ENCODE peak calls at places on chromosomes 3 and 15, in five cellular contexts. One of them, this sample, is unnamed.

GRCh38 chr3:195247863-195248189 is 23.1 kb downstream of the XXYLT1 start:
- DNase-seq in pancreas: no peak
- DNase-seq in AG09319: no peak
- DNase-seq in HCT116: no peak
- DNase-seq in fibroblast of lung: no peak
- DNase-seq in this sample: no peak

GRCh38 chr3:195542691-195543641 is at the start of gene PPP1R2:
- DNase-seq in fibroblast of lung: peak; percentile 80
- DNase-seq in HCT116: peak; percentile 83
- DNase-seq in pancreas: peak; percentile 96
- DNase-seq in AG09319: peak; percentile 74
- DNase-seq in this sample: peak; percentile 75

GRCh38 chr15:44066211-44066827 is 128.8 kb downstream of the FRMD5 start:
- DNase-seq in AG09319: peak; percentile 23
- DNase-seq in HCT116: peak; percentile 68
- DNase-seq in pancreas: peak; percentile 35
- DNase-seq in fibroblast of lung: peak; percentile 40
- DNase-seq in this sample: peak; percentile 34

GRCh38 chr3:52670621-52671521 is 14.8 kb downstream of the PBRM1 start:
- DNase-seq in pancreas: no peak
- DNase-seq in fibroblast of lung: peak; percentile 100
- DNase-seq in AG09319: peak; percentile 99
- DNase-seq in HCT116: peak; percentile 96
- DNase-seq in this sample: peak; percentile 99

GRCh38 chr3:53102601-53103147 is 27.6 kb downstream of the RFT1 start:
- DNase-seq in AG09319: no peak
- DNase-seq in pancreas: no peak
- DNase-seq in fibroblast of lung: no peak
- DNase-seq in HCT116: no peak
- DNase-seq in this sample: no peak

GRCh38 chr15:38685686-38686339 is 121.2 kb upstream of the RASGRP1 start:
- DNase-seq in AG09319: no peak
- DNase-seq in HCT116: no peak
- DNase-seq in fibroblast of lung: no peak
- DNase-seq in pancreas: no peak
- DNase-seq in this sample: no peak

GRCh38 chr3:183536238-183536880 is 19.1 kb downstream of the KLHL6 start:
- DNase-seq in AG09319: no peak
- DNase-seq in fibroblast of lung: no peak
- DNase-seq in pancreas: no peak
- DNase-seq in HCT116: no peak
- DNase-seq in this sample: no peak

GRCh38 chr3:197505796-197506553 is 49.8 kb downstream of the BDH1 start:
- DNase-seq in AG09319: no peak
- DNase-seq in pancreas: no peak
- DNase-seq in fibroblast of lung: no peak
- DNase-seq in HCT116: no peak
- DNase-seq in this sample: no peak

GRCh38 chr3:54822206-54822605 is 105.7 kb downstream of the LRTM1 start:
- DNase-seq in pancreas: no peak
- DNase-seq in fibroblast of lung: peak; percentile 72
- DNase-seq in HCT116: no peak
- DNase-seq in AG09319: peak; percentile 73
- DNase-seq in this sample: peak; percentile 66

GRCh38 chr15:81023483-81024264 is 23.0 kb downstream of the TLNRD1 start:
- DNase-seq in AG09319: peak; percentile 39
- DNase-seq in pancreas: no peak
- DNase-seq in fibroblast of lung: peak; percentile 69
- DNase-seq in HCT116: no peak
- DNase-seq in this sample: no peak

GRCh38 chr3:112610121-112610520 is 30.8 kb downstream of the CCDC80 start:
- DNase-seq in pancreas: no peak
- DNase-seq in AG09319: no peak
- DNase-seq in HCT116: no peak
- DNase-seq in fibroblast of lung: peak; percentile 85
- DNase-seq in this sample: peak; percentile 80

GRCh38 chr3:11835028-11835639 is 11.6 kb downstream of the TAMM41 start:
- DNase-seq in pancreas: no peak
- DNase-seq in fibroblast of lung: peak; percentile 11
- DNase-seq in AG09319: no peak
- DNase-seq in HCT116: no peak
- DNase-seq in this sample: no peak
- TF ChIP-seq CTCF in pancreas: peak; percentile 18
- TF ChIP-seq CTCF in fibroblast of lung: no peak
- TF ChIP-seq CTCF in AG09319: peak; percentile 41
- TF ChIP-seq CTCF in HCT116: peak; percentile 45
- TF ChIP-seq CTCF in this sample: peak; percentile 19

GRCh38 chr15:89400121-89400996 is 65.7 kb upstream of the POLG start:
- DNase-seq in fibroblast of lung: no peak
- DNase-seq in pancreas: no peak
- DNase-seq in AG09319: no peak
- DNase-seq in HCT116: no peak
- DNase-seq in this sample: no peak

GRCh38 chr15:89399070-89399389 is 64.4 kb upstream of the POLG start:
- DNase-seq in fibroblast of lung: no peak
- DNase-seq in AG09319: no peak
- DNase-seq in HCT116: no peak
- DNase-seq in pancreas: no peak
- DNase-seq in this sample: no peak

GRCh38 chr15:89400997-89401590 is 66.5 kb upstream of the POLG start:
- DNase-seq in pancreas: no peak
- DNase-seq in HCT116: no peak
- DNase-seq in fibroblast of lung: no peak
- DNase-seq in AG09319: no peak
- DNase-seq in this sample: no peak

GRCh38 chr15:89397653-89398023 is 63.0 kb upstream of the POLG start:
- DNase-seq in pancreas: no peak
- DNase-seq in AG09319: no peak
- DNase-seq in HCT116: no peak
- DNase-seq in fibroblast of lung: no peak
- DNase-seq in this sample: no peak

GRCh38 chr15:89399390-89400120 is 64.9 kb upstream of the POLG start:
- DNase-seq in fibroblast of lung: peak; percentile 11
- DNase-seq in AG09319: no peak
- DNase-seq in pancreas: peak; percentile 38
- DNase-seq in HCT116: no peak
- DNase-seq in this sample: no peak
- TF ChIP-seq CTCF in fibroblast of lung: peak; percentile 40
- TF ChIP-seq CTCF in AG09319: peak; percentile 39
- TF ChIP-seq CTCF in pancreas: no peak
- TF ChIP-seq CTCF in HCT116: no peak
- TF ChIP-seq CTCF in this sample: peak; percentile 41

GRCh38 chr3:12536423-12536822 is 8.9 kb downstream of the MKRN2OS start:
- DNase-seq in pancreas: no peak
- DNase-seq in HCT116: no peak
- DNase-seq in AG09319: no peak
- DNase-seq in fibroblast of lung: no peak
- DNase-seq in this sample: no peak
- TF ChIP-seq CTCF in pancreas: no peak
- TF ChIP-seq CTCF in HCT116: no peak
- TF ChIP-seq CTCF in AG09319: peak; percentile 25
- TF ChIP-seq CTCF in fibroblast of lung: peak; percentile 24
- TF ChIP-seq CTCF in this sample: peak; percentile 42

DNA sequence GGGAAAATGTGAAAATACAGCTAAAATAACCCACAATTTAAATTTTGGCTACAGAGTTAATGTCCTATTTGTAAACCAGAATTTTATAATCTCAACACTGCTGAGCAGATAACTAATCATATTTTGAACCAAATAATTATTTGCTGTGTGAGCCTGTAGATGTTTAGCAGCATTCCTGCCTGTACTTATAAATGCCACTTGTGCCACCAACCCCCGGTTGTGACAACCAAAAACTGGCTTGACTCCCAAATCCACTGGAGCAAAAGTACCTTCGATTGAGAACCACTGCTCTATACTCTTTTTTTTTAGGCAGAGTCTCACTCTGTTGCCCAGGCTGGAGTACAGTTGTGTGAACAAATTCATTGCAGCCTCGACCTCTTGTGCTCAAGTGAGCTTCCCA is 78.5 kb downstream of the CNTN6 start:
- DNase-seq in AG09319: no peak
- DNase-seq in pancreas: no peak
- DNase-seq in fibroblast of lung: no peak
- DNase-seq in HCT116: no peak
- DNase-seq in this sample: no peak
- TF ChIP-seq CTCF in AG09319: no peak
- TF ChIP-seq CTCF in pancreas: no peak
- TF ChIP-seq CTCF in fibroblast of lung: no peak
- TF ChIP-seq CTCF in HCT116: no peak
- TF ChIP-seq CTCF in this sample: no peak

GRCh38 chr3:38842266-38842965 is 26.4 kb upstream of the SCN10A start:
- DNase-seq in fibroblast of lung: no peak
- DNase-seq in HCT116: no peak
- DNase-seq in AG09319: no peak
- DNase-seq in pancreas: no peak
- DNase-seq in this sample: no peak

GRCh38 chr3:38840987-38841386 is 25.0 kb upstream of the SCN10A start:
- DNase-seq in pancreas: no peak
- DNase-seq in AG09319: no peak
- DNase-seq in HCT116: no peak
- DNase-seq in fibroblast of lung: no peak
- DNase-seq in this sample: no peak

GRCh38 chr3:38843898-38844297 is 27.9 kb upstream of the SCN10A start:
- DNase-seq in pancreas: no peak
- DNase-seq in AG09319: peak; percentile 37
- DNase-seq in HCT116: peak; percentile 60
- DNase-seq in fibroblast of lung: peak; percentile 44
- DNase-seq in this sample: peak; percentile 48
- TF ChIP-seq CTCF in pancreas: no peak
- TF ChIP-seq CTCF in AG09319: peak; percentile 70
- TF ChIP-seq CTCF in HCT116: peak; percentile 74
- TF ChIP-seq CTCF in fibroblast of lung: peak; percentile 69
- TF ChIP-seq CTCF in this sample: peak; percentile 60

GRCh38 chr3:14125193-14126016 is 553 bp downstream of the TMEM43 start:
- DNase-seq in AG09319: peak; percentile 85
- DNase-seq in fibroblast of lung: peak; percentile 94
- DNase-seq in pancreas: peak; percentile 65
- DNase-seq in HCT116: peak; percentile 81
- DNase-seq in this sample: peak; percentile 76
- TF ChIP-seq CTCF in AG09319: peak; percentile 13
- TF ChIP-seq CTCF in fibroblast of lung: peak; percentile 28
- TF ChIP-seq CTCF in pancreas: no peak
- TF ChIP-seq CTCF in HCT116: no peak
- TF ChIP-seq CTCF in this sample: no peak

GRCh38 chr15:91949361-91949760 is 95.9 kb downstream of the SLCO3A1 start:
- DNase-seq in pancreas: no peak
- DNase-seq in fibroblast of lung: no peak
- DNase-seq in HCT116: no peak
- DNase-seq in AG09319: no peak
- DNase-seq in this sample: no peak

GRCh38 chr15:91946914-91947313 is 93.4 kb downstream of the SLCO3A1 start:
- DNase-seq in pancreas: no peak
- DNase-seq in HCT116: no peak
- DNase-seq in fibroblast of lung: no peak
- DNase-seq in AG09319: no peak
- DNase-seq in this sample: no peak

GRCh38 chr15:91947370-91947769 is 93.9 kb downstream of the SLCO3A1 start:
- DNase-seq in HCT116: no peak
- DNase-seq in fibroblast of lung: no peak
- DNase-seq in pancreas: no peak
- DNase-seq in AG09319: no peak
- DNase-seq in this sample: no peak

GRCh38 chr15:91950054-91950453 is 96.5 kb downstream of the SLCO3A1 start:
- DNase-seq in AG09319: no peak
- DNase-seq in HCT116: no peak
- DNase-seq in pancreas: no peak
- DNase-seq in fibroblast of lung: no peak
- DNase-seq in this sample: no peak

GRCh38 chr15:91948001-91948608 is 94.6 kb downstream of the SLCO3A1 start:
- DNase-seq in fibroblast of lung: peak; percentile 77
- DNase-seq in AG09319: no peak
- DNase-seq in HCT116: no peak
- DNase-seq in pancreas: no peak
- DNase-seq in this sample: peak; percentile 39
- TF ChIP-seq CTCF in fibroblast of lung: no peak
- TF ChIP-seq CTCF in AG09319: no peak
- TF ChIP-seq CTCF in HCT116: no peak
- TF ChIP-seq CTCF in pancreas: no peak
- TF ChIP-seq CTCF in this sample: no peak

DNA sequence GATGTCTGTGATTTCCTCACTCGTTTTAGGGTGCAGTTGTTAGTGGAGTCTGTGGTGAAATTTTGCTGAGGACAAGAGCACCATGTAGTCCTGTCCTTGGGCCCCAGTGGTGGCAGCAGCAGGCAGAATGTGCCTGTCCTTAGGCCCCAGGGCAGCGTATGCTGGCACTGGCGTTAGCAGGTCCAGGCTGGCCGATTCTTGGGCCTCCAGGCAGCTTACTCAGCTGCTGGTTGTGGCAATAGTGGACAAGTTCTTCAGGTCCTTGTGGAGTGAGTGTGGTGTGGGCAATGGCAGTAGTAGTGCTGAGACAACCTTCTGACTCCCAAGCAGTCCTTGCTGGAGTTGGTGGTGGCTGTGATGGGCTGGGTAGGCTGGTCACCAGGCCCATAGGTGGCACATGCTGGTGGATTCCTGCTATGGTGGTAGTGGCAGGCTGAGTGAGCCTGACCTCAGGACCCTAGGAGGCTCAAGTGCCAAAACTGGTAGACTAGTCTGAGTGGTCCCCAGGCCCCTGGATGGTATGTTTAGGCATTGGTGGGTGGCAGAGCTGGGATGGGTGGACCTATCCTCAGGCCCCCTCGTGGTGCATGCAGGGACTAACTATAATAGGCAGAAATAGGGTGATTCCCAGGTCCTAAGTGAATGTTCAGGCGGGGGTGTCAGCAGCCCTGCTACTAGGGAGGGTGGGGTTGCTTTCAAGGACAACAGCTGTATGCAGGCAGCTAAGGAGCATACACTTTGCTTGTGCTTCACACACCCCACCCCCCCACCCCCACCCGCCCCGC is 56.3 kb downstream of the TNFAIP8L3 start:
- DNase-seq in HCT116: no peak
- DNase-seq in pancreas: no peak
- DNase-seq in fibroblast of lung: no peak
- DNase-seq in AG09319: no peak
- DNase-seq in this sample: no peak
- TF ChIP-seq CTCF in HCT116: no peak
- TF ChIP-seq CTCF in pancreas: no peak
- TF ChIP-seq CTCF in fibroblast of lung: no peak
- TF ChIP-seq CTCF in AG09319: no peak
- TF ChIP-seq CTCF in this sample: no peak